ENCODE peak calls at places on chromosome 15, in six cellular contexts. One of them, this sample, is unnamed.

GRCh38 chr15:82159922-82160321 is 102.6 kb downstream of the EFL1 start:
- DNase-seq in AG09309: peak; percentile 87
- DNase-seq in H1: no peak
- DNase-seq in left ventricle myocardium inferior: no peak
- DNase-seq in OCI-LY7: no peak
- DNase-seq in psoas muscle: peak; percentile 71
- DNase-seq in this sample: no peak

GRCh38 chr15:70096215-70096974 is 1.3 kb downstream of the TLE3 start:
- DNase-seq in OCI-LY7: peak; percentile 67
- DNase-seq in AG09309: no peak
- DNase-seq in H1: no peak
- DNase-seq in left ventricle myocardium inferior: no peak
- DNase-seq in psoas muscle: peak; percentile 65
- DNase-seq in this sample: no peak

GRCh38 chr15:70100495-70101331 is 3.0 kb upstream of the TLE3 start:
- DNase-seq in psoas muscle: peak; percentile 75
- DNase-seq in AG09309: no peak
- DNase-seq in left ventricle myocardium inferior: peak; percentile 39
- DNase-seq in H1: no peak
- DNase-seq in OCI-LY7: peak; percentile 68
- DNase-seq in this sample: no peak

GRCh38 chr15:37199546-37199945 is 99.2 kb upstream of the MEIS2 start:
- DNase-seq in H1: no peak
- DNase-seq in AG09309: no peak
- DNase-seq in psoas muscle: no peak
- DNase-seq in OCI-LY7: no peak
- DNase-seq in left ventricle myocardium inferior: no peak
- DNase-seq in this sample: no peak

GRCh38 chr15:62500325-62500724 is 335.2 kb upstream of the C2CD4B start:
- DNase-seq in H1: no peak
- DNase-seq in AG09309: no peak
- DNase-seq in left ventricle myocardium inferior: no peak
- DNase-seq in psoas muscle: no peak
- DNase-seq in OCI-LY7: no peak
- DNase-seq in this sample: no peak

GRCh38 chr15:39589815-39590644 is 9.2 kb downstream of the THBS1 start:
- DNase-seq in AG09309: peak; percentile 57
- DNase-seq in psoas muscle: no peak
- DNase-seq in H1: no peak
- DNase-seq in OCI-LY7: no peak
- DNase-seq in left ventricle myocardium inferior: no peak
- DNase-seq in this sample: no peak

GRCh38 chr15:45134682-45135604 is 5.1 kb downstream of the DUOX1 start:
- DNase-seq in psoas muscle: no peak
- DNase-seq in AG09309: no peak
- DNase-seq in H1: no peak
- DNase-seq in left ventricle myocardium inferior: no peak
- DNase-seq in OCI-LY7: no peak
- DNase-seq in this sample: no peak

GRCh38 chr15:98648654-98649537 is 557 bp downstream of the IGF1R start:
- DNase-seq in H1: no peak
- DNase-seq in AG09309: no peak
- DNase-seq in OCI-LY7: peak; percentile 71
- DNase-seq in left ventricle myocardium inferior: peak; percentile 58
- DNase-seq in psoas muscle: peak; percentile 76
- DNase-seq in this sample: no peak

GRCh38 chr15:62802612-62803011 is 239.9 kb upstream of the TPM1 start:
- DNase-seq in H1: no peak
- DNase-seq in left ventricle myocardium inferior: no peak
- DNase-seq in OCI-LY7: no peak
- DNase-seq in psoas muscle: no peak
- DNase-seq in AG09309: no peak
- DNase-seq in this sample: no peak

GRCh38 chr15:65132841-65133549 is 613 bp downstream of the PDCD7 start:
- DNase-seq in psoas muscle: peak; percentile 71
- DNase-seq in AG09309: no peak
- DNase-seq in H1: no peak
- DNase-seq in left ventricle myocardium inferior: peak; percentile 21
- DNase-seq in OCI-LY7: peak; percentile 68
- DNase-seq in this sample: no peak

GRCh38 chr15:69658401-69658945 is 205.9 kb downstream of the RPLP1 start:
- DNase-seq in left ventricle myocardium inferior: no peak
- DNase-seq in OCI-LY7: no peak
- DNase-seq in H1: no peak
- DNase-seq in psoas muscle: no peak
- DNase-seq in AG09309: no peak
- DNase-seq in this sample: no peak

GRCh38 chr15:40192942-40193341 is 32.1 kb downstream of the BUB1B start:
- DNase-seq in AG09309: no peak
- DNase-seq in OCI-LY7: no peak
- DNase-seq in left ventricle myocardium inferior: no peak
- DNase-seq in H1: no peak
- DNase-seq in psoas muscle: no peak
- DNase-seq in this sample: no peak

DNA sequence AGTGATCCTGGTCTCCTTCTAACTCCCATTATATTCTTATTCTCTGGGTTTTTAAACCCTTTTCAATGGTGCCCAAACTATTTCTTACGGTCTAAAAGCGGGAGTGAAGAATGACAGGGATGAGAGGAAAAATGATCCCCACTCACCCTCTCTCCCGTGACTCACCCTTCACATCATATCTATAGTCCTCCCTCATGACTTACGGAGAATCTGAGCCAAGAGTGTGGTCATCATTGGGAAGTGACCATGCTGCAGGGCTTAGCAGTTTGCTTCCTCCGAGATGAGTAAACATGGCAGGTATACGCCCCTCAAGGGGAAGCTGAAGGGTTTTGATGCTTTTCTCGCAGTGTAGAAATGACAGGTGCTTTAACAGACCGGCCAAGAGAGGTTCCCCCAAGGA is 274.0 kb downstream of the RYR3 start:
- DNase-seq in left ventricle myocardium inferior: no peak
- DNase-seq in psoas muscle: no peak
- DNase-seq in H1: no peak
- DNase-seq in OCI-LY7: no peak
- DNase-seq in AG09309: no peak
- DNase-seq in this sample: no peak
- TF ChIP-seq CTCF in left ventricle myocardium inferior: no peak
- TF ChIP-seq CTCF in psoas muscle: no peak
- TF ChIP-seq CTCF in H1: no peak
- TF ChIP-seq CTCF in OCI-LY7: no peak
- TF ChIP-seq CTCF in AG09309: no peak
- TF ChIP-seq CTCF in this sample: no peak

DNA sequence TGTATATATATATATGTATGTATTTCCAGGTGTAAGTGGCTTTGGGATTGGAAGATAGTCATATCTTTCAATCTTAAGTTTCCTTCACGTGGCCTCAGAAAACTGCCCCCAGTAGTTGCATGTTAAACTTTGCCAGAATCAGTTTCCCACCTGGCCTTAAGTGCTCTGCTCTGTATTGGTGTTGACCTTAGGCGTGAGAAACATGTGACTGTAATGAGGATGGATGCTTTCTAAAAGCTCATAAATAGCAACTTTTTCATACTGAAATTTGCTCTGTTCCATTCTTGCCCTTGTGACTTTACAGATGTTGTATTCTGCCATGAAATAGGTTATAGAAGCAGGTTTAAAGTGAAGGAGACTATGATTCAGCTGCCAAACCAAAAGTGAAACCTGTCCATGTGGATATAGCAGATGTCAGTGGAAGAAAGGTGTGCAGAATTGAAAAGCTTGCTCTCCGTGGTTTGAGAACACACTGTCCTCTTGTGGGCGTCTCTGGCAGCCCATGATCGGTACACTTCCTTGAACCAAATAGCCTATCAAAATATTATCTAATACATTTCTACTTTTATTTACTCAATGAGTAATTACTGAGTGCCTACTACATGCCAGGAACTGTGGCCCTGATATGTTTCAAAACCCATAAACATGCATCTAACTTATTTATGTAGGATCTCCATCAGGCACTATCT is 15.8 kb downstream of the SCG5 start:
- DNase-seq in OCI-LY7: no peak
- DNase-seq in psoas muscle: no peak
- DNase-seq in H1: no peak
- DNase-seq in left ventricle myocardium inferior: no peak
- DNase-seq in AG09309: no peak
- DNase-seq in this sample: no peak
- TF ChIP-seq CTCF in OCI-LY7: peak; percentile 25
- TF ChIP-seq CTCF in psoas muscle: no peak
- TF ChIP-seq CTCF in H1: no peak
- TF ChIP-seq CTCF in left ventricle myocardium inferior: no peak
- TF ChIP-seq CTCF in AG09309: no peak
- TF ChIP-seq CTCF in this sample: no peak

DNA sequence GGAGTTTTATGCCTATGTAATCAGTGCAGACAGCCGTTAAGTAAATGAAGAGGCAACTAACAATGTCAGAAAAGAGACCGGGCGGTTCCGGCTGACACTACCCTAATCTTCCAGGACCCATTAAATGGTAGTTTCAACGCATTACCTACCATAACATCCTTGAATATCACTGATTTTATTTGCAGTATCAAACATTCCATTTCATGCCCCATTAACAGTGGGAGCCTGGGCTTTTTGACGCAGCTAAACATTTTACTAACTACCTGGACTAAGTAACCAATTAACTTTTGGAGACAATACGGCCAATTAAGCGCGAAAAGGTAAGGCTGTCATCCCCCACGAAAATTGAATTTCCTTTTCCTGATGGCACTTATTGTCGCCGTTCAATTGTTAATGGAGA is 832.8 kb upstream of the NR2F2 start:
- DNase-seq in OCI-LY7: no peak
- DNase-seq in left ventricle myocardium inferior: no peak
- DNase-seq in H1: no peak
- DNase-seq in psoas muscle: no peak
- DNase-seq in AG09309: no peak
- DNase-seq in this sample: no peak
- TF ChIP-seq CTCF in OCI-LY7: no peak
- TF ChIP-seq CTCF in left ventricle myocardium inferior: no peak
- TF ChIP-seq CTCF in H1: no peak
- TF ChIP-seq CTCF in psoas muscle: no peak
- TF ChIP-seq CTCF in AG09309: no peak
- TF ChIP-seq CTCF in this sample: no peak

DNA sequence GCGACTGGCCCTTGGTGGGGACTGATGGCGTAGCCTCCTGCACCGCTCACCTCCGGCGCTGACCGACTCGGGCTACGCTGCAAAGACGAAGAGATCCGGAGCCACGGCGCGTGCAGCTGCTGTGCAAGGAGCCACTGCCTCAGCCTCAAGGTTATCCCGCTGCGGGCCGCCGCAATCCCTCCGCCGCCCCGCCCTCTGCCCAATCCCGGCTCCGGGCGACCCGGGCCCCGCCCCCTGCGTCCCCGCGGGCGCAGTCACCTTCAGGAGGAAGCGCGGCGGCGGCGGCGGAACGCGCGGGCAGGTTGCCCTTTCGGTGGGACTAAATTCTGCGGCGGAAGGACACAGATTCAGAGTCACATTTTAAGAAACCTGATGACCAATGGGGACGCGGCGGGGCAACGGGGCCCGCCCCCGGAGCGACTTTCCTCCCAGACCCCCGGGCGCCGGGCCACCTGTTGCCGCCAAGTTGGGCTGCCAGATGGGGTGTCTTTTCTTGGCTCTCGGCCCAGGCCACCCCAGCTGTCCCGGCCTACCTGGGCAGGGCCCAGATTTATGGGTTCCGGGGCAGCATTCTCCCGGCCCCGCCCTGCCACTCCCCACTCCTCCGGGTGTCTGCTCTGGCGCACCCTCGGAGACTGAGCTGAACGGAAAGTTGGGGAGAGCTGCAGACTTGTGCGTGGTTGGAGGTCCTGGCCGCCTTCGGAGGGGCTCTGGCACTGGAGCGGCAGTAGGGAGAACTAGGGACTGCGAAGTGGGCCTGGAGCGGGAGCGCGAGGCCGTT is at the start of gene PKM:
- DNase-seq in psoas muscle: peak; percentile 97
- DNase-seq in AG09309: peak; percentile 96
- DNase-seq in OCI-LY7: peak; percentile 100
- DNase-seq in left ventricle myocardium inferior: peak; percentile 96
- DNase-seq in H1: peak; percentile 95
- DNase-seq in this sample: peak; percentile 75
- TF ChIP-seq CTCF in psoas muscle: no peak
- TF ChIP-seq CTCF in AG09309: no peak
- TF ChIP-seq CTCF in OCI-LY7: no peak
- TF ChIP-seq CTCF in left ventricle myocardium inferior: no peak
- TF ChIP-seq CTCF in H1: no peak
- TF ChIP-seq CTCF in this sample: no peak

GRCh38 chr15:33902043-33902442 is 66.3 kb upstream of the CHRM5 start:
- DNase-seq in H1: no peak
- DNase-seq in psoas muscle: no peak
- DNase-seq in AG09309: no peak
- DNase-seq in OCI-LY7: no peak
- DNase-seq in left ventricle myocardium inferior: no peak
- DNase-seq in this sample: no peak

GRCh38 chr15:33908396-33908795 is 59.9 kb upstream of the CHRM5 start:
- DNase-seq in psoas muscle: no peak
- DNase-seq in left ventricle myocardium inferior: no peak
- DNase-seq in AG09309: no peak
- DNase-seq in OCI-LY7: no peak
- DNase-seq in H1: no peak
- DNase-seq in this sample: no peak

GRCh38 chr15:33907326-33907725 is 61.0 kb upstream of the CHRM5 start:
- DNase-seq in H1: no peak
- DNase-seq in AG09309: no peak
- DNase-seq in OCI-LY7: no peak
- DNase-seq in left ventricle myocardium inferior: no peak
- DNase-seq in psoas muscle: no peak
- DNase-seq in this sample: no peak

DNA sequence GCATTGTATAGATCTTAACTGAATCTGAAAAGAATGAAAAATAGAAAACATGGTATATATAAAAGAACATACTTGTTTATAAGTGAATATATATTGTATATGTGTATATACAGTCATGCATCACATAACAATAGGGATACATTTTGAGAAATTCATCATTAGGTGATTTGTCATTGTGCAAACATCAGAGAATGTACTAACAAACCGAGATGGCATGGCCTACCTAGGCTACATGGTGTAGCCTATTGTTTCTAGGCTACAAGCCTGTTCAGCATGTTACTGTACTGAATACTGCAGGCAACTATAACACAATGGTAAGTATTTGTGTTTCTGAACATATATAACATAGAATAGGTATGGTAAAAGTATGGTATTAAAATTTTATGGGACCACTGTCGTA is 64.6 kb upstream of the CHRM5 start:
- DNase-seq in left ventricle myocardium inferior: no peak
- DNase-seq in AG09309: no peak
- DNase-seq in OCI-LY7: no peak
- DNase-seq in H1: no peak
- DNase-seq in psoas muscle: no peak
- DNase-seq in this sample: no peak
- TF ChIP-seq CTCF in left ventricle myocardium inferior: no peak
- TF ChIP-seq CTCF in AG09309: no peak
- TF ChIP-seq CTCF in OCI-LY7: no peak
- TF ChIP-seq CTCF in H1: no peak
- TF ChIP-seq CTCF in psoas muscle: no peak
- TF ChIP-seq CTCF in this sample: no peak

GRCh38 chr15:68372291-68372811 is 59.6 kb downstream of the ITGA11 start:
- DNase-seq in AG09309: no peak
- DNase-seq in H1: no peak
- DNase-seq in left ventricle myocardium inferior: no peak
- DNase-seq in psoas muscle: no peak
- DNase-seq in OCI-LY7: no peak
- DNase-seq in this sample: no peak
- TF ChIP-seq CTCF in AG09309: peak; percentile 44
- TF ChIP-seq CTCF in H1: peak; percentile 58
- TF ChIP-seq CTCF in left ventricle myocardium inferior: peak; percentile 68
- TF ChIP-seq CTCF in psoas muscle: peak; percentile 45
- TF ChIP-seq CTCF in OCI-LY7: peak; percentile 33
- TF ChIP-seq CTCF in this sample: no peak

This sample was measured in D721Med.